ENCODE peak calls at places on chromosomes 12 and 14, in six cellular contexts. U, E, D, B, N and K are unnamed samples.

GRCh38 chr12:18079541-18080230 is 10.3 kb downstream of the RERGL start:
- DNase-seq in B (no peak), E (no peak), N (no peak), U (no peak), D (no peak), K (no peak)

GRCh38 chr12:6921996-6922935 is 5.5 kb upstream of the ATN1 start:
- DNase-seq in N (no peak), D (no peak), E (no peak), B (no peak), U (no peak), K (no peak)

GRCh38 chr12:75322464-75322863 is 7.7 kb downstream of the CAPS2 start:
- DNase-seq in B (no peak), E (peak), N (peak), U (no peak), D (no peak), K (peak)

GRCh38 chr12:8661016-8661415 is 1.6 kb downstream of the MFAP5 start:
- DNase-seq in E (no peak), N (peak), U (no peak), B (no peak), D (no peak), K (no peak)

GRCh38 chr12:24418157-24418556 is 468.7 kb upstream of the SOX5 start:
- DNase-seq in D (no peak), U (no peak), N (no peak), E (peak), B (no peak), K (peak)

GRCh38 chr14:23172096-23172495 is 11.4 kb downstream of the SLC7A8 start:
- DNase-seq in D (no peak), E (no peak), B (no peak), U (no peak), N (peak), K (no peak)

GRCh38 chr14:101953151-101953550 is 11.2 kb upstream of the DYNC1H1 start:
- DNase-seq in N (no peak), E (no peak), B (no peak), U (no peak), D (no peak), K (no peak)

GRCh38 chr12:47636908-47637780 is 68.7 kb downstream of the RPAP3 start:
- DNase-seq in U (peak), B (peak), E (no peak), N (peak), D (no peak), K (peak)

GRCh38 chr14:64841121-64841611 is 38.5 kb downstream of the SPTB start:
- DNase-seq in B (peak), E (peak), U (peak), N (peak), D (no peak), K (peak)

DNA sequence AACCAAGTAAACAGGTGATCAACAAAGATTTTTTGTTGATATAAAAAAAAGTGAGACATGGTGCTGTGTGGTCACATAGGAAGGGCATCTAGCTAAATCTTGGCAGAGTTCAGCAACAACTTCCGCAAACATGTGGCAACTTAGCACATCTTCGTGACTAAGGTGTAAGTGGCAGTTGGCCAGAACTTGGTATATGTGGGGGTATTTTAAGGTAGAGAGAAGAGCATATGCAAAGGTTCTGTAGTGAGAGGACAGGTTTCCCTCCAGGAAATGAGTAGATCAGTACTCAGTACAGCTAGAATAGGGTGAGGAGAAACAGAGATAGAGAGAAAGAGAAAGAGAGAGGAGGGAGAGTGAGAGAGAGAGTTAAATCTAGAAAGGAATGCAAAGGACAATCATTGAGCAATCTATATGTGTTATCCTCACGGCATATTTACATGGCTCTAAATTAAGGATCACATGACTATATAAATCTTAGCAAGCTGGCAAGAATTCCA is 227.7 kb upstream of the HMGA2 start:
- DNase-seq in B (no peak), D (no peak), E (peak), U (no peak), N (no peak), K (peak)
- H2AK5ac ChIP-seq in B (peak), D (no peak), E (peak), U (no peak), N (no peak), K (no peak)

GRCh38 chr14:35558680-35559079 is 24.7 kb downstream of the INSM2 start:
- DNase-seq in U (no peak), E (no peak), D (peak), N (no peak), B (no peak), K (no peak)

GRCh38 chr14:35556548-35556947 is 22.6 kb downstream of the INSM2 start:
- DNase-seq in B (no peak), U (no peak), D (no peak), E (no peak), N (no peak), K (no peak)

GRCh38 chr14:35553808-35554207 is 19.8 kb downstream of the INSM2 start:
- DNase-seq in B (no peak), D (no peak), N (no peak), U (no peak), E (peak), K (peak)

GRCh38 chr14:35557221-35557747 is 23.3 kb downstream of the INSM2 start:
- DNase-seq in B (no peak), U (no peak), E (no peak), D (no peak), N (no peak), K (no peak)
- H3K14ac ChIP-seq in B (no peak), U (no peak), E (no peak), D (no peak), N (no peak), K (no peak)

DNA sequence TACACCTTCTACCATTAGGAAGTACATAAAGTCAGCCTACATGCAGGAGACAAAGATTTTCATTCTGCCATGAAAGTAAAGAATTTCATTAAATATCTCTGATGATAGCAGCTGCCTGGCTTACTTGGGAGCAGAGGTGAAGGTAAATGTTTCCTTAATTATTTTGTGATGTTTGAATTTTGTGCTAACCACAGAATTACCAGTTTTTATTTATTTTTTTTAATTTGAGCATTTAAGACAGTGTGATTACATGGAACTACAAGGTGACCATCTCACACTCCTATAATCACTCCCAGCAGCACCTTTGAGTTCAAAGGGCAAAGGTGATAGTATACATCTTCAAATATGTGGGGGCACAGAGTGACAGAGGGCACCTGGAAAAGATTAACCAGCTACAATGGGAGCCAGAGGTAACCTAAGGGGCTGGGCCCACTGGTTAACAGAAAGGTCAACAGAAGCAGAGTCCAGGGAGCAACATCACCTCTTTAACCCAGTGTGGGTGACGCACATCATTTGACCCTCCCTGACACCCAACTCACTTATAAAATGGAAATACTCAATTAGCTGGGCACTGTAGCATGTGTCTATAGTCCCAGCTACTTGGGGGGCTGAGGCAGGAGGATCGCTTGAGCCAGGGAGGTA is 65.0 kb downstream of the GCH1 start:
- DNase-seq in U (no peak), N (no peak), E (no peak), D (no peak), B (no peak), K (no peak)
- H2AK5ac ChIP-seq in U (no peak), N (no peak), E (no peak), D (no peak), B (no peak), K (no peak)

GRCh38 chr14:75341639-75342038 is 63.0 kb downstream of the FOS start:
- DNase-seq in B (no peak), N (no peak), E (no peak), D (no peak), U (no peak), K (peak)
- H3K14ac ChIP-seq in B (no peak), N (no peak), E (no peak), D (no peak), U (no peak), K (no peak)

GRCh38 chr12:109958374-109958773 is 37.8 kb downstream of the GIT2 start:
- DNase-seq in U (no peak), D (no peak), N (no peak), E (no peak), B (no peak), K (no peak)
- H2AK5ac ChIP-seq in U (no peak), D (no peak), N (no peak), E (no peak), B (no peak), K (no peak)